ENCODE peak calls at places on chromosomes 7 and 10, in nine cellular contexts. U, Q, X, M, D, S, A, N and E are unnamed samples. For H3K9me3, the result is how much of the 10 kb centered on the place peaks cover.

GRCh38 chr10:57979986-57980385 is 287.7 kb downstream of the IPMK start:
- DNase-seq in U (no peak), Q (no peak), X (no peak), M (no peak), D (no peak), S (no peak), A (no peak), N (no peak), E (no peak)

GRCh38 chr7:129762387-129762969 is 151.0 kb downstream of the NRF1 start:
- DNase-seq in U (no peak), Q (peak), X (no peak), M (no peak), D (no peak), S (no peak), A (no peak), N (no peak), E (no peak)

GRCh38 chr10:6170638-6171037 is 32.1 kb upstream of the PFKFB3 start:
- DNase-seq in U (no peak), Q (no peak), X (no peak), M (no peak), D (no peak), S (no peak), A (no peak), N (no peak), E (no peak)

GRCh38 chr7:157972914-157973313 is 614.7 kb downstream of the PTPRN2 start:
- DNase-seq in U (no peak), Q (no peak), X (no peak), M (no peak), D (no peak), S (no peak), A (no peak), N (no peak), E (no peak)

GRCh38 chr7:133051066-133051465 is 30.8 kb downstream of the CHCHD3 start:
- DNase-seq in U (no peak), Q (no peak), X (no peak), M (no peak), D (no peak), S (no peak), A (no peak), N (no peak), E (no peak)

GRCh38 chr7:129115676-129116075 is 28.8 kb upstream of the TSPAN33 start:
- DNase-seq in U (no peak), Q (no peak), X (no peak), M (no peak), D (no peak), S (no peak), A (no peak), N (no peak), E (no peak)

GRCh38 chr7:133709036-133709880 is 417.9 kb upstream of the LRGUK start:
- DNase-seq in U (no peak), Q (no peak), X (no peak), M (no peak), D (no peak), S (no peak), A (no peak), N (no peak), E (no peak)

GRCh38 chr10:133151528-133151927 is 8.5 kb upstream of the KNDC1 start:
- DNase-seq in U (no peak), Q (peak), X (no peak), M (no peak), D (no peak), S (no peak), A (peak), N (peak), E (no peak)

GRCh38 chr10:74486659-74487058 is 335.6 kb downstream of the ADK start:
- DNase-seq in U (no peak), Q (no peak), X (no peak), M (no peak), D (no peak), S (no peak), A (no peak), N (no peak), E (no peak)

GRCh38 chr7:43902542-43903054 is 3.8 kb downstream of the URGCP start:
- DNase-seq in U (no peak), Q (no peak), X (no peak), M (no peak), D (no peak), S (no peak), A (no peak), N (no peak), E (no peak)

GRCh38 chr7:716212-716611 is 10.3 kb upstream of the DNAAF5 start:
- DNase-seq in U (no peak), Q (no peak), X (no peak), M (no peak), D (no peak), S (no peak), A (peak), N (peak), E (no peak)

GRCh38 chr10:103416436-103417147 is 20.2 kb downstream of the PDCD11 start:
- DNase-seq in U (peak), Q (no peak), X (peak), M (peak), D (peak), S (no peak), A (no peak), N (no peak), E (no peak)

GRCh38 chr10:95544783-95545500 is 16.2 kb downstream of the SORBS1 start:
- DNase-seq in U (no peak), Q (no peak), X (no peak), M (no peak), D (no peak), S (no peak), A (no peak), N (no peak), E (no peak)

GRCh38 chr7:88500146-88500545 is 193.5 kb upstream of the STEAP4 start:
- DNase-seq in U (no peak), Q (no peak), X (no peak), M (no peak), D (no peak), S (no peak), A (no peak), N (no peak), E (no peak)

GRCh38 chr10:17375936-17376584 is 78.3 kb downstream of the ST8SIA6 start:
- DNase-seq in U (no peak), Q (no peak), X (no peak), M (peak), D (no peak), S (no peak), A (peak), N (no peak), E (no peak)

GRCh38 chr7:140062118-140062527 is 628 bp downstream of the PARP12 start:
- DNase-seq in U (no peak), Q (no peak), X (no peak), M (no peak), D (no peak), S (no peak), A (peak), N (peak), E (peak)

GRCh38 chr7:27936244-27937102 is 196.5 kb downstream of the TAX1BP1 start:
- DNase-seq in U (no peak), Q (no peak), X (no peak), M (no peak), D (peak), S (no peak), A (no peak), N (no peak), E (no peak)

GRCh38 chr7:31051598-31052503 is at the start of gene ADCYAP1R1:
- DNase-seq in U (no peak), Q (no peak), X (no peak), M (no peak), D (no peak), S (no peak), A (peak), N (no peak), E (no peak)

GRCh38 chr7:112086496-112087254 is 119.5 kb downstream of the DOCK4 start:
- DNase-seq in U (no peak), Q (no peak), X (no peak), M (no peak), D (no peak), S (no peak), A (no peak), N (no peak), E (no peak)

GRCh38 chr10:12782537-12782936 is 219.0 kb downstream of the CCDC3 start:
- DNase-seq in U (peak), Q (no peak), X (no peak), M (peak), D (peak), S (no peak), A (peak), N (peak), E (no peak)

GRCh38 chr10:103967433-103968142 is 648 bp downstream of the SLK start:
- DNase-seq in U (no peak), Q (peak), X (no peak), M (peak), D (peak), S (no peak), A (no peak), N (no peak), E (no peak)

GRCh38 chr10:53453196-53453595 is 680.6 kb upstream of the MBL2 start:
- DNase-seq in U (no peak), Q (no peak), X (no peak), M (no peak), D (no peak), S (no peak), A (no peak), N (no peak), E (no peak)
- TF ChIP-seq CTCF in U (no peak), Q (peak), X (no peak), M (no peak), D (no peak), S (no peak), A (peak), N (no peak), E (peak)

GRCh38 chr7:68858497-68858896 is 739.8 kb upstream of the AUTS2 start:
- DNase-seq in U (no peak), Q (no peak), X (no peak), M (no peak), D (no peak), S (no peak), A (no peak), N (no peak), E (no peak)
- H3K9me3 ChIP-seq in U (under half), Q (under half), X (under half), M (under half), D (under half), S (under half), A (under half), N (under half), E (under half)

DNA sequence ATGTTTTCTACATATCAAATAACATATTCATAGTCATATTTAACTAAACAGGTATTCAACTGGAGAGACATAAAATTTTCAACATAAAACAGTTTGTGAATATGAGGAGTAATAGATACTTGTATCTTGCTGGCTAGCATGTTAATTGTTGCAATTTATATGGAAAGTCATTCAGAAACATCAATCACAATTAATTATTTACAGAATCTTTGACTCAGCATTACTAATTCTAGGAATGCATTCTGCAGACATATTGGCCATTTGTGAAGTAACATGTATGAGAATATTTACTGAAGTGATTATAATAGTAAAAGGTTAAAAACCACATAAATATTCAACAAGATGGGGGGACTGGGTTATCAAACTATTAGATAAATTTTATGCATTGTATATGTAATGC is 203.7 kb downstream of the TSPAN12 start:
- DNase-seq in U (no peak), Q (no peak), X (no peak), M (no peak), D (no peak), S (no peak), A (no peak), N (no peak), E (no peak)
- TF ChIP-seq CTCF in U (no peak), Q (no peak), X (no peak), M (no peak), D (no peak), S (no peak), A (no peak), N (no peak), E (no peak)

GRCh38 chr7:73330772-73331171 is 2.8 kb downstream of the FKBP6 start:
- DNase-seq in U (no peak), Q (no peak), X (no peak), M (no peak), D (no peak), S (no peak), A (no peak), N (no peak), E (no peak)

GRCh38 chr7:73329861-73330581 is 2.1 kb downstream of the FKBP6 start:
- DNase-seq in U (no peak), Q (no peak), X (no peak), M (no peak), D (no peak), S (no peak), A (no peak), N (no peak), E (no peak)

GRCh38 chr7:73338321-73338720 is 10.4 kb downstream of the FKBP6 start:
- DNase-seq in U (no peak), Q (no peak), X (no peak), M (no peak), D (no peak), S (no peak), A (no peak), N (no peak), E (no peak)

GRCh38 chr7:73328696-73329095 is 735 bp downstream of the FKBP6 start:
- DNase-seq in U (no peak), Q (no peak), X (no peak), M (no peak), D (no peak), S (no peak), A (no peak), N (no peak), E (no peak)

GRCh38 chr7:73332447-73332846 is 4.5 kb downstream of the FKBP6 start:
- DNase-seq in U (no peak), Q (no peak), X (no peak), M (no peak), D (no peak), S (no peak), A (no peak), N (no peak), E (no peak)
- H3K9me3 ChIP-seq in U (under half), Q (under half), X (under half), M (under half), D (under half), S (under half), A (under half), N (under half), E (under half)

DNA sequence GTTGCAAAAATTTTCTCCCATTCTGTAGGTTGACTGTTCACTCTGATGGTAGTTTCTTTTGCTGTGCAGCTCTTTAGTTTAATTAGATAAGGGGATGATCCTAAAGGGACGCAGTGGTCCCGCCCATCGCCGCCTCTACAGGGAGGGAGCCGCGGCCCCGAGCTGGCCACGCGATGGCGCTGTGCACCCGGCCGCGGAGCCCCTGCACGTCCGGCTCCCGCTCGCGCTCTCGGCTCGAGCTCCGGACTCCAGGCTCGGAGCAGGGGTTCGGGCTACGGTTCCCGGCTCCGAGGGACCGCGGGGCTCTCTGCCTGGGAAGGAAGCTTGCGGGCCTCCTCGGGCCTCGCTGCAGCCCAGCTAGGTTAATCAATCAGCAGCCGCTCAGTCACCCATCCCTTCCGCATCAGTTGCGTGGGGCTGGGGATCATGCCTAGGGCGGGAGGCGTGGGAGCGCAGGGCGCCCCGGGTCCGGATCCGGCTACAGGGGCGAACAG is 97.8 kb downstream of the WDR11 start:
- DNase-seq in U (peak), Q (peak), X (no peak), M (no peak), D (no peak), S (no peak), A (peak), N (peak), E (peak)
- TF ChIP-seq CTCF in U (peak), Q (peak), X (peak), M (no peak), D (peak), S (peak), A (peak), N (peak), E (peak)

DNA sequence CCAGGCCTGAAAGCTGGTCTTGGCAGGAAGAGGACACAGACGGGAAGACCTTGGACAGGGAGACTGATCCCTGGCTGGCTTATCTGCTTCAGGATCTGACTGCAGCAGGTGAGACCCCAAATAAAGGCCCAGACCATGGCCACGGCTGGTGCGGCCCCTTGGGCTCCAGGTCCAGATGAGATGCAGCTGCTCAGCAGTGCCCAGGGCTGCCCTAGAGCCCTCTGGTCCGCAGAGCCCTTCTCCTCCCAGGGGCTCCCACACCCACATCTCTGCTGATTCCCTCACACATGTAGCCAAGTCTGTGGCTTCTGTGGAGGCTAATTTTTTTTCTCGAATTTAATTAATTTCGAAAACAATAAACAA is 46.3 kb downstream of the VIPR2 start:
- DNase-seq in U (no peak), Q (peak), X (no peak), M (no peak), D (no peak), S (no peak), A (peak), N (no peak), E (peak)
- H3K9me3 ChIP-seq in U (under half), Q (under half), X (under half), M (under half), D (under half), S (under half), A (under half), N (under half), E (under half)

DNA sequence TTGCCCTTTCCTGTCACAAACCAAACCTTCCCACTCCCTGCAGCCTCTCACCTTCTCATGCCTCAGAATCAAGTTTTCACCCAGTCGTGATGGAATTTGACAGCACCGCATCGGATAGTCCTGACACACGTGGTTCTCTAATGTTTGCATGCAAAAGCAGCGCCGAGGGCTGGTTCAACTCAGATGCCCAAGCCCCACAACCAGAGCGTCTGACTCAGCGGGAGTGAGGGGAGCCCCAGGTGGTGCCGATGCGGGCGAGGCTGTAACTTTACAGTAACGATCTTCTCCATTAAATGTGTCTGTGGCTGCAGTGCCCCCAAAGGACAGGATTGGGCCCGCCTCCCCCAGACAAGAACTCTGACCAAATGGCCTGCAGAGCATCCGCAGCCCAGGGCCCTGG is 284.5 kb downstream of the CELF2 start:
- DNase-seq in U (no peak), Q (no peak), X (no peak), M (no peak), D (no peak), S (no peak), A (no peak), N (no peak), E (no peak)
- TF ChIP-seq CTCF in U (no peak), Q (no peak), X (no peak), M (no peak), D (no peak), S (no peak), A (no peak), N (no peak), E (no peak)

GRCh38 chr10:35387768-35388167 is 51.5 kb downstream of the CCNY start:
- DNase-seq in U (no peak), Q (no peak), X (no peak), M (no peak), D (no peak), S (no peak), A (no peak), N (no peak), E (no peak)

GRCh38 chr10:35388197-35388596 is 51.9 kb downstream of the CCNY start:
- DNase-seq in U (no peak), Q (no peak), X (no peak), M (no peak), D (no peak), S (no peak), A (no peak), N (no peak), E (no peak)

GRCh38 chr10:35388682-35389081 is 52.4 kb downstream of the CCNY start:
- DNase-seq in U (no peak), Q (no peak), X (no peak), M (no peak), D (no peak), S (no peak), A (no peak), N (no peak), E (no peak)

GRCh38 chr10:35384265-35384868 is 48.1 kb downstream of the CCNY start:
- DNase-seq in U (no peak), Q (no peak), X (no peak), M (no peak), D (no peak), S (no peak), A (no peak), N (no peak), E (no peak)

DNA sequence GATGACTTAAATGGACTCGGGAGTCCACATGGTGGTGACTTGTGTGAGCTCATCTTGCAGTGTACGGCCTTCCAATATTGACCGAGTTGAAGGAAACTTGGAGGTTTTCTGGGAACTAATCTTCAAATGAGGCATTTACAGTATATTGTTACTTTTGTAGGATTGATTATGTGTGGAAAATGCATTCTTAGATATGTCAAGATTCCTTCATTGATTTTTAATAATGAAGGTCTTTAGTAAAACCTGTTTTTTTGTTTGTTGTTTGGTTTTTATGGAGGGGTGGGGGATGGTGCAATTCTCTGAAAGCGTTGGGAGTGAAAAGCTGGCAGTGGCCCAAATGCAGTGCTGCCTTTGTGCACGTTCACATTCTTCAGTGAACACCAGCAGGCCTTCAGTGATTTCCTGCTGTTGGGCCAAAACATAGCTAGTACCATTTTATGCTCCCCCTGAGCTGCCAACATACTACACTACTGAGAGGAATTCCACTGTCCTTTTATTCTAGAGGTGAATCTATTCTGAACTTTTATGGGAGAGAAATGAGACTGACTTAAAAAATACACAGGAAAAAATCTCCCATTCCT is 50.4 kb downstream of the CCNY start:
- DNase-seq in U (no peak), Q (no peak), X (no peak), M (no peak), D (no peak), S (no peak), A (no peak), N (no peak), E (no peak)
- H3K9me3 ChIP-seq in U (under half), Q (under half), X (under half), M (under half), D (under half), S (under half), A (under half), N (under half), E (under half)

GRCh38 chr10:69885379-69886156 is 83.9 kb downstream of the COL13A1 start:
- DNase-seq in U (no peak), Q (no peak), X (no peak), M (peak), D (no peak), S (no peak), A (no peak), N (no peak), E (no peak)

GRCh38 chr10:69883680-69884375 is 82.1 kb downstream of the COL13A1 start:
- DNase-seq in U (no peak), Q (no peak), X (no peak), M (no peak), D (no peak), S (no peak), A (no peak), N (no peak), E (no peak)

GRCh38 chr10:69884686-69885085 is 83.0 kb downstream of the COL13A1 start:
- DNase-seq in U (no peak), Q (no peak), X (no peak), M (no peak), D (no peak), S (no peak), A (no peak), N (no peak), E (no peak)

GRCh38 chr10:69881202-69881601 is 79.5 kb downstream of the COL13A1 start:
- DNase-seq in U (no peak), Q (no peak), X (no peak), M (no peak), D (no peak), S (no peak), A (no peak), N (no peak), E (no peak)

DNA sequence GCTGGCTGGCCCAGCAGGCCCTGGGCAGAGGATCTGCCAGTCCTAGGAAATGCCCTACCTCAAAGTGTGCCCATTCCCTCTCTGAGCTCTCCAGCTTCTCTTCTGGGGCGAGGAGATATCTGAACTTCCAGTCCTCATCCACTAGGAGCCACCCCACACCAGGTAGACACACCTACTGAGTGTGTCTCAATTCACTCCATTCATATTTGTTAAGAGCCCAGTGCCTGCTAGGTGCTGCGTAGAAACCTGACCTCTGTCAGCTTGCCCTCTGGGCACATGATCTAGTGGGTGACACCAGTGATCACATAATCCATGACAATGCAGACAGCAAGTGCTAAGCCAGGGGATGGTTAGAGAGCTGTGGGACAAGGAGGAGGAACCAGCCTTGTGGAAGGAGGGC is 81.5 kb downstream of the COL13A1 start:
- DNase-seq in U (no peak), Q (no peak), X (no peak), M (peak), D (no peak), S (peak), A (no peak), N (no peak), E (no peak)
- TF ChIP-seq CTCF in U (peak), Q (peak), X (peak), M (no peak), D (no peak), S (peak), A (peak), N (no peak), E (peak)